ENCODE peak calls at places on chromosome 16, in five cellular contexts. J, S, Q, A and G are unnamed samples.

GRCh38 chr16:4097826-4098240 is 18.4 kb downstream of the ADCY9 start:
- DNase-seq in S (peak), Q (peak), A (no peak), J (no peak), G (no peak)

GRCh38 chr16:4693956-4694663 is 748 bp downstream of the NUDT16L1 start:
- DNase-seq in A (peak), J (peak), S (peak), Q (peak), G (no peak)

GRCh38 chr16:66538910-66539309 is 11.0 kb downstream of the TK2 start:
- DNase-seq in A (no peak), S (no peak), J (no peak), Q (no peak), G (no peak)

GRCh38 chr16:61233718-61234117 is 802.5 kb downstream of the CDH8 start:
- DNase-seq in A (no peak), J (no peak), Q (no peak), S (no peak), G (no peak)

GRCh38 chr16:1208239-1208830 is 16.7 kb downstream of the TPSG1 start:
- DNase-seq in S (no peak), Q (no peak), J (no peak), A (no peak), G (no peak)

GRCh38 chr16:54193656-54194007 is 93.0 kb downstream of the IRX3 start:
- DNase-seq in Q (peak), S (peak), A (peak), J (peak), G (no peak)

GRCh38 chr16:12314786-12315185 is 338.3 kb downstream of the SNX29 start:
- DNase-seq in Q (no peak), A (no peak), J (no peak), S (no peak), G (no peak)

GRCh38 chr16:76488065-76488417 is 210.8 kb downstream of the CNTNAP4 start:
- DNase-seq in A (no peak), Q (no peak), S (no peak), J (no peak), G (no peak)

GRCh38 chr16:14635394-14636145 is 2.8 kb downstream of the BFAR start:
- DNase-seq in Q (peak), S (no peak), J (no peak), A (no peak), G (no peak)

GRCh38 chr16:30924086-30924714 is 828 bp downstream of the FBXL19 start:
- DNase-seq in J (no peak), A (no peak), Q (peak), S (no peak), G (no peak)

GRCh38 chr16:74991593-74992403 is 6.9 kb upstream of the WDR59 start:
- DNase-seq in Q (no peak), J (no peak), S (no peak), A (no peak), G (no peak)

GRCh38 chr16:11259288-11259621 is 3.3 kb upstream of the SOCS1 start:
- DNase-seq in A (no peak), J (no peak), S (no peak), Q (no peak), G (no peak)

DNA sequence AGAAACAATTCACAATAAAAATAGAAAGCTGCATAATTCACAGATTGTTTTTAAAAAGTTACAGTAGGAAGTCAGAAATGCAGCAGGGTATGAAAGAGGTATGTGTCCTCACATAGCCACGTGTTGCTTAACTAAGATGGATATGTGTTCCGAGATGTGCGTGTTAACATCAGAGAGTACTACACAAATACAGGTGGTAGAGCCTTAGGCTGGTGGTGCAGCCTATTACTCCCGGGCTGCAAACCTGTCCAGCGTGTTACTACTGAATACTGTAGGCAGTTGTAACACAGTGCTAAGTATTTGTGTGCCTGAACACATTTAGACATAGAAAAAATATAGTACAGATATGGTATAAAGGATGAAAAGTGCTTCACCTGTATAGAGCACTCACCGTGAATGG is 46.4 kb downstream of the USP10 start:
- DNase-seq in A (no peak), S (no peak), Q (no peak), J (no peak), G (no peak)
- TF ChIP-seq POLR2AphosphoS5 in A (no peak), S (no peak), Q (no peak), J (no peak), G (no peak)

DNA sequence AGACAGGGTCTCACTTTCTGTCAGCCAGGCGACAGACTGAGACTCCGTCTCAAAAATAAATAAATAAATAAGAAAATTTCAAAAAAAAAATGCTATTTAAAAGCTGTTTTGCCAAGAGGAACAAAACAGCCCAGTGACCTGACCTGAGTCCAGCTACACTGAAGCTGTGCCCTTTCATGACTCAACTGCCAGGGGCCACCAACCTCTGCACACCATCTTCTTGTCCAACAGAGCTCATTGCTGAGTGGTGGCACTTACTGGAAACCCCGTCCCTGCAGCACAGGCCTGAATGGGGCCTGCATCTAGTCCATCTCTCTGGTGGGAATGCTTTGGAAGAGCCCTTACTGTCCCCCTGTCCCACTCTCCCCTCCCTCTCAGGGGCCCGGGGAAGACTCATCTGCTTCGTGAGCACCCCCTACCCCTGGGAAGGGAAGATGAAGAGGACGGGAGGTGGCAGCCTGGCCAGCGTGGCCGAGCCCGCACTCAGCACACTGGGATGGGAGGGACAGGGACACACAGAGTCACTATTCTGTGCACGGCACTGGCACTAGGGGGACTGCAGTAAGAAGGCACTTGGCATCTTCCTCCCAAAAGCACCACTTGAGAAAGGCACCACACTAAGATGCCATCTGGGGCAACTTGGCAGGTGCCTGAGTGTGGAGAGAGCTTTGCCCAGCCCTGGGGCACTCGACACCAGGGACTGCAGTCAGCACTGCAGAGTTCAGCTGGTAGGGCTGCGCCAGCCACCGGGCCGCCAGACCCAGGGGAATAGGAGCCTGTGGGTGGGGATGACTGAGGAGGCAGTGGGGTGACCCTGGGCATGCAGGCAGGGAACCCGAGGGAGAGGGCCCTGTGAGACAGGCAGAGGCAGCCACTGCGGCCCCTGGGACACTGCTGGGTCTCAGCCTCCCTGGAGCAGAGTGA is 13.5 kb downstream of the FBXO31 start:
- DNase-seq in A (no peak), S (no peak), J (no peak), Q (no peak), G (no peak)
- TF ChIP-seq CTCF in A (no peak), S (no peak), J (no peak), Q (no peak), G (no peak)

DNA sequence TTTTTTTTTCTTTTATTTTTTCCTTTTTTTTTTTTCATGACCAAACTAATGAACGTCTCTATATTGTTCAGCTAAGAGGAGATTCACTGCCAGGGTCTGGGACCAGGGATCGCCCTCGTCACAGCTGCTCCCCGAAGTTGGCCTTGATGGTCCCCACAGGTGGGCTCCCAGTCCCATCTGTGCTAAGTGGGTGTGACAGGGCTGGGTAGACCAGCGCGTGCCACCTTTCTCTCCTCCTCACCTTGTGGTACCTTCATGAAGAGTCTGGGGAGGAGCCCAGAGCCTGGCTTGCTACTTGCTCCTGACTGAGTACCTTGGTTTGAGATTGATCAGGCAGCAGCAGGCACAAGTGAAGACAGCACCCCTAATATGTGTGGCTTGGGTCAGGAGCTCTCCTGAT is 6.5 kb upstream of the FOXF1 start:
- DNase-seq in J (no peak), S (no peak), A (peak), Q (no peak), G (no peak)
- H3K4me3 ChIP-seq in J (peak), S (no peak), A (peak), Q (no peak), G (no peak)

GRCh38 chr16:69709456-69710084 is 16.8 kb downstream of the NQO1 start:
- DNase-seq in J (no peak), Q (peak), A (no peak), S (peak), G (no peak)
- TF ChIP-seq POLR2AphosphoS5 in J (no peak), Q (no peak), A (peak), S (no peak), G (no peak)